ENCODE peak calls at places on chromosomes 13 and 19, in seven cellular contexts. X is WERI-Rb-1; Y is naive thymus-derived CD8-positive, alpha-beta T cell; Q is DMS79; E is GDM1; U is aorta; H is IMR-90. F is an unnamed sample.

GRCh38 chr13:48625396-48626076 is 28.2 kb upstream of the CYSLTR2 start:
- DNase-seq in X (no peak), Y (no peak), Q (no peak), E (no peak), U (no peak), H (no peak), F (no peak)

GRCh38 chr19:47479701-47480503 is 4.1 kb downstream of the KPTN start:
- DNase-seq in X (no peak), Y (no peak), Q (no peak), E (no peak), U (no peak), H (no peak), F (no peak)

GRCh38 chr19:2332341-2333026 is 4.0 kb downstream of the SPPL2B start:
- DNase-seq in X (no peak), Y (peak), Q (peak), E (no peak), U (no peak), H (no peak), F (peak)

GRCh38 chr13:41061075-41061913 is at the start of gene WBP4:
- DNase-seq in X (peak), Y (peak), Q (peak), E (peak), U (peak), H (peak), F (peak)

GRCh38 chr19:6238643-6239281 is 41.0 kb downstream of the MLLT1 start:
- DNase-seq in X (no peak), Y (no peak), Q (no peak), E (no peak), U (peak), H (peak), F (peak)

GRCh38 chr13:18951412-18951811 is 230.2 kb downstream of the TUBA3C start:
- DNase-seq in X (no peak), Y (no peak), Q (no peak), E (no peak), U (peak), H (no peak), F (no peak)

GRCh38 chr13:101529419-101529818 is 76.9 kb downstream of the ITGBL1 start:
- DNase-seq in X (no peak), Y (no peak), Q (no peak), E (no peak), U (peak), H (peak), F (no peak)

GRCh38 chr13:80530902-80531301 is 190.0 kb upstream of the SPRY2 start:
- DNase-seq in X (no peak), Y (no peak), Q (no peak), E (no peak), U (no peak), H (no peak), F (no peak)

GRCh38 chr13:22837980-22838615 is 342.7 kb upstream of the SGCG start:
- DNase-seq in X (no peak), Y (no peak), Q (no peak), E (no peak), U (no peak), H (no peak), F (no peak)

GRCh38 chr19:48452656-48453480 is 2.5 kb upstream of the KCNJ14 start:
- DNase-seq in X (no peak), Y (no peak), Q (no peak), E (no peak), U (no peak), H (no peak), F (no peak)

GRCh38 chr13:40220299-40220935 is 446.0 kb downstream of the FOXO1 start:
- DNase-seq in X (no peak), Y (no peak), Q (no peak), E (no peak), U (no peak), H (no peak), F (no peak)

GRCh38 chr19:290539-291521 is at the start of gene PLPP2:
- DNase-seq in X (no peak), Y (no peak), Q (peak), E (no peak), U (no peak), H (no peak), F (no peak)

GRCh38 chr19:1261863-1262686 is 7.1 kb upstream of the CIRBP start:
- DNase-seq in X (no peak), Y (no peak), Q (no peak), E (no peak), U (peak), H (peak), F (peak)

GRCh38 chr13:113560645-113561416 is 23.7 kb upstream of the TFDP1 start:
- DNase-seq in X (no peak), Y (no peak), Q (no peak), E (no peak), U (no peak), H (no peak), F (no peak)

GRCh38 chr13:112058941-112059340 is 8.0 kb upstream of the SOX1 start:
- DNase-seq in X (no peak), Y (no peak), Q (no peak), E (no peak), U (no peak), H (no peak), F (no peak)

GRCh38 chr19:33467851-33468250 is 53.7 kb downstream of the PEPD start:
- DNase-seq in X (no peak), Y (no peak), Q (no peak), E (no peak), U (no peak), H (no peak), F (no peak)

GRCh38 chr13:113665582-113666323 is 1.3 kb upstream of the GRK1 start:
- DNase-seq in X (peak), Y (no peak), Q (no peak), E (no peak), U (peak), H (no peak), F (peak)

GRCh38 chr19:52527954-52528326 is 472 bp downstream of the ZNF808 start:
- DNase-seq in X (peak), Y (no peak), Q (no peak), E (no peak), U (no peak), H (no peak), F (no peak)

GRCh38 chr13:27665333-27665732 is 43.6 kb downstream of the POLR1D start:
- DNase-seq in X (no peak), Y (no peak), Q (no peak), E (no peak), U (no peak), H (peak), F (no peak)

GRCh38 chr13:111623743-111624505 is 303.5 kb downstream of the TEX29 start:
- DNase-seq in X (no peak), Y (no peak), Q (no peak), E (no peak), U (no peak), H (no peak), F (no peak)

GRCh38 chr19:11012507-11012906 is 51.7 kb downstream of the SMARCA4 start:
- DNase-seq in X (no peak), Y (no peak), Q (no peak), E (no peak), U (no peak), H (no peak), F (no peak)

GRCh38 chr13:44844786-44845185 is 144.5 kb downstream of the NUFIP1 start:
- DNase-seq in X (no peak), Y (no peak), Q (no peak), E (no peak), U (no peak), H (no peak), F (no peak)

GRCh38 chr19:6891761-6892385 is 4.5 kb downstream of the ADGRE1 start:
- DNase-seq in X (no peak), Y (no peak), Q (no peak), E (peak), U (no peak), H (no peak), F (no peak)

GRCh38 chr19:6577410-6578125 is 13.4 kb downstream of the CD70 start:
- DNase-seq in X (peak), Y (no peak), Q (no peak), E (peak), U (no peak), H (no peak), F (no peak)

F was measured in left ventricle myocardium inferior.